ENCODE peak calls at places on chromosomes 5 and 9, in seven cellular contexts. N is AML-193, S is head of caudate nucleus, W is sigmoid colon, Z is NCI-H69, E is AG08395, T is stromal cell of bone marrow. H is an unnamed sample.

GRCh38 chr5:174571662-174572397 is 152.6 kb upstream of the MSX2 start:
- DNase-seq in N (no peak), S (no peak), W (peak), Z (peak), E (peak), T (peak), H (peak)

GRCh38 chr5:154260224-154260859 is 69.8 kb downstream of the GALNT10 start:
- DNase-seq in N (no peak), S (no peak), W (no peak), Z (no peak), E (peak), T (no peak), H (no peak)

GRCh38 chr5:66931651-66932050 is 264.9 kb downstream of the CD180 start:
- DNase-seq in N (no peak), S (no peak), W (no peak), Z (no peak), E (no peak), T (no peak), H (no peak)

GRCh38 chr9:123338710-123339665 is 17.0 kb upstream of the CRB2 start:
- DNase-seq in N (no peak), S (no peak), W (no peak), Z (no peak), E (no peak), T (no peak), H (no peak)

GRCh38 chr5:144191998-144192397 is 21.3 kb downstream of the KCTD16 start:
- DNase-seq in N (peak), S (no peak), W (no peak), Z (peak), E (peak), T (peak), H (no peak)

GRCh38 chr5:43190755-43191603 is 1.0 kb upstream of the NIM1K start:
- DNase-seq in N (no peak), S (no peak), W (no peak), Z (peak), E (peak), T (peak), H (no peak)

GRCh38 chr9:109857337-109857736 is 77.3 kb downstream of the PALM2AKAP2 start:
- DNase-seq in N (no peak), S (no peak), W (no peak), Z (no peak), E (peak), T (no peak), H (no peak)

GRCh38 chr9:31347082-31347617 is 1037.3 kb upstream of the ACO1 start:
- DNase-seq in N (peak), S (no peak), W (no peak), Z (no peak), E (no peak), T (peak), H (no peak)

GRCh38 chr5:8848997-8849585 is 696.8 kb downstream of the SEMA5A start:
- DNase-seq in N (no peak), S (no peak), W (no peak), Z (peak), E (peak), T (peak), H (peak)

GRCh38 chr9:83472221-83472665 is 66.0 kb downstream of the FRMD3 start:
- DNase-seq in N (no peak), S (no peak), W (no peak), Z (peak), E (peak), T (no peak), H (peak)

GRCh38 chr5:141960018-141960417 is 2.0 kb upstream of the PCDH12 start:
- DNase-seq in N (peak), S (no peak), W (no peak), Z (no peak), E (no peak), T (no peak), H (no peak)

GRCh38 chr5:142924135-142924883 is 154.1 kb downstream of the ARHGAP26 start:
- DNase-seq in N (peak), S (no peak), W (no peak), Z (peak), E (peak), T (no peak), H (no peak)